ENCODE peak calls at places on chromosomes 16 and 17, in nine cellular contexts. Q is CD4-positive, alpha-beta memory T cell; E is NCI-H774; I is effector memory CD4-positive, alpha-beta T cell; C is central memory CD8-positive, alpha-beta T cell; F is H9; A is cardiac septum; J is activated gamma-delta T cell treated with anti-CD3 and anti-CD28 coated beads, Interleukin-2, amount 50 U/mL, for 16 hours; V is activated CD8-positive, alpha-beta memory T cell treated with anti-CD3 and anti-CD28 coated beads for 24 hours. P is an unnamed sample.

GRCh38 chr16:14501331-14502255 is 128.5 kb downstream of the PARN start:
- DNase-seq in Q (no peak), E (peak), I (no peak), C (no peak), F (peak), A (peak), J (no peak), V (no peak), P (no peak)

GRCh38 chr17:2844386-2844785 is 48.1 kb downstream of the RAP1GAP2 start:
- DNase-seq in Q (no peak), E (no peak), I (no peak), C (no peak), F (peak), A (no peak), J (no peak), V (no peak), P (no peak)

GRCh38 chr16:73058616-73059409 is 10.9 kb upstream of the ZFHX3 start:
- DNase-seq in Q (no peak), E (peak), I (no peak), C (no peak), F (no peak), A (no peak), J (no peak), V (no peak), P (no peak)

GRCh38 chr17:80104956-80105375 is 3.6 kb downstream of the GAA start:
- DNase-seq in Q (no peak), E (no peak), I (no peak), C (no peak), F (no peak), A (no peak), J (no peak), V (no peak), P (no peak)

GRCh38 chr16:52383640-52384292 is 163.2 kb downstream of the TOX3 start:
- DNase-seq in Q (no peak), E (peak), I (no peak), C (no peak), F (no peak), A (no peak), J (no peak), V (no peak), P (no peak)

GRCh38 chr17:7213895-7214299 is 5.7 kb downstream of the DLG4 start:
- DNase-seq in Q (peak), E (peak), I (no peak), C (no peak), F (peak), A (no peak), J (no peak), V (no peak), P (no peak)

GRCh38 chr16:57627184-57627871 is 1.1 kb upstream of the ADGRG1 start:
- DNase-seq in Q (no peak), E (no peak), I (no peak), C (no peak), F (peak), A (no peak), J (no peak), V (no peak), P (no peak)

GRCh38 chr16:80752563-80752962 is 51.8 kb downstream of the CDYL2 start:
- DNase-seq in Q (no peak), E (no peak), I (no peak), C (no peak), F (no peak), A (no peak), J (no peak), V (no peak), P (no peak)

GRCh38 chr16:30482366-30482765 is 9.8 kb downstream of the ITGAL start:
- DNase-seq in Q (no peak), E (no peak), I (no peak), C (no peak), F (no peak), A (no peak), J (no peak), V (no peak), P (no peak)

GRCh38 chr17:82400206-82400605 is 17.9 kb upstream of the HEXD start:
- DNase-seq in Q (no peak), E (no peak), I (no peak), C (no peak), F (no peak), A (no peak), J (no peak), V (no peak), P (no peak)

GRCh38 chr17:75641343-75641742 is 8.1 kb downstream of the SMIM5 start:
- DNase-seq in Q (no peak), E (no peak), I (no peak), C (no peak), F (no peak), A (peak), J (no peak), V (no peak), P (no peak)

GRCh38 chr16:3401719-3402397 is 843 bp downstream of the ZNF174 start:
- DNase-seq in Q (no peak), E (no peak), I (no peak), C (no peak), F (peak), A (no peak), J (no peak), V (no peak), P (no peak)

GRCh38 chr17:50547736-50548083 is 736 bp downstream of the SPATA20 start:
- DNase-seq in Q (no peak), E (no peak), I (no peak), C (no peak), F (no peak), A (no peak), J (no peak), V (no peak), P (no peak)

GRCh38 chr17:11485802-11486421 is 112.4 kb upstream of the DNAH9 start:
- DNase-seq in Q (no peak), E (no peak), I (no peak), C (no peak), F (no peak), A (no peak), J (no peak), V (no peak), P (no peak)

GRCh38 chr17:77186141-77186604 is 45.4 kb downstream of the SEC14L1 start:
- DNase-seq in Q (no peak), E (no peak), I (no peak), C (no peak), F (no peak), A (no peak), J (peak), V (peak), P (no peak)

GRCh38 chr17:30203471-30203981 is 32.0 kb downstream of the SLC6A4 start:
- DNase-seq in Q (no peak), E (no peak), I (no peak), C (no peak), F (peak), A (no peak), J (no peak), V (peak), P (no peak)

GRCh38 chr17:33113281-33114010 is 121.8 kb downstream of the SPACA3 start:
- DNase-seq in Q (no peak), E (no peak), I (no peak), C (no peak), F (no peak), A (no peak), J (no peak), V (no peak), P (no peak)

P was measured in naive B cell.